ENCODE peak calls at places on chromosomes 4 and X, in eight cellular contexts. C is right atrium auricular region; E is CD8-positive, alpha-beta T cell; X is fibroblast of lung; L is spleen; Y is psoas muscle; A is IMR-90; M is upper lobe of right lung. W is an unnamed sample.
A peak's percentile ranks its signal among the peaks of the same experiment; 100 is the strongest.

GRCh38 chr4:28784188-28784587 is 1923.5 kb downstream of the STIM2 start:
- DNase-seq in X (no peak), Y (no peak), E (no peak), C (no peak), L (no peak), A (no peak), M (no peak), W (no peak)

GRCh38 chr4:147824316-147824715 is 92.4 kb downstream of the ARHGAP10 start:
- DNase-seq in Y (no peak), A (no peak), M (no peak), E (no peak), X (no peak), C (no peak), L (no peak), W (no peak)

GRCh38 chr4:118917582-118917981 is 28.9 kb downstream of the SYNPO2 start:
- DNase-seq in X (peak; percentile 30), M (no peak), Y (no peak), A (peak; percentile 18), L (no peak), C (no peak), E (no peak), W (no peak)

GRCh38 chr4:155541716-155542115 is 124.9 kb upstream of the GUCY1A1 start:
- DNase-seq in C (no peak), L (no peak), A (peak; percentile 16), Y (no peak), X (peak; percentile 11), E (no peak), M (no peak), W (no peak)

GRCh38 chrX:150032742-150033141 is 94.5 kb upstream of the EOLA2 start:
- DNase-seq in E (no peak), A (peak; percentile 81), C (no peak), Y (no peak), M (no peak), L (no peak), X (peak; percentile 62), W (no peak)

GRCh38 chr4:183905593-183906485 is 732 bp downstream of the STOX2 start:
- DNase-seq in E (no peak), Y (peak; percentile 25), C (no peak), A (peak; percentile 37), X (peak; percentile 45), L (no peak), M (peak; percentile 67), W (peak; percentile 44)

GRCh38 chrX:8731579-8732395 is at the start of gene ANOS1:
- DNase-seq in E (no peak), M (peak; percentile 89), X (peak; percentile 67), C (no peak), A (no peak), Y (peak; percentile 72), L (peak; percentile 75), W (peak; percentile 71)

GRCh38 chr4:159434496-159435241 is 331.8 kb downstream of the RAPGEF2 start:
- DNase-seq in Y (no peak), M (no peak), A (peak; percentile 65), L (no peak), X (peak; percentile 40), E (no peak), C (no peak), W (no peak)

GRCh38 chrX:118751950-118752783 is 24.8 kb downstream of the IL13RA1 start:
- DNase-seq in C (no peak), M (no peak), L (no peak), E (no peak), X (no peak), Y (no peak), A (no peak), W (no peak)

GRCh38 chr4:8285143-8285975 is 15.8 kb downstream of the HTRA3 start:
- DNase-seq in X (no peak), Y (peak; percentile 7), C (no peak), L (peak; percentile 61), M (no peak), A (no peak), E (no peak), W (peak; percentile 34)

GRCh38 chrX:35561985-35562384 is 236.2 kb upstream of the MAGEB16 start:
- DNase-seq in M (no peak), Y (no peak), L (no peak), C (no peak), E (no peak), A (no peak), X (no peak), W (no peak)

GRCh38 chr4:83686166-83686565 is 150.3 kb downstream of the GPAT3 start:
- DNase-seq in Y (no peak), X (no peak), C (no peak), E (no peak), M (no peak), A (peak; percentile 22), L (no peak), W (no peak)

GRCh38 chr4:21768349-21769310 is 179.9 kb downstream of the KCNIP4 start:
- DNase-seq in E (no peak), C (no peak), M (no peak), Y (no peak), L (no peak), X (peak; percentile 50), A (peak; percentile 52), W (no peak)

GRCh38 chrX:97504435-97504834 is 620.7 kb downstream of the RPA4 start:
- DNase-seq in L (no peak), A (no peak), C (no peak), Y (no peak), E (no peak), M (no peak), X (no peak), W (no peak)

DNA sequence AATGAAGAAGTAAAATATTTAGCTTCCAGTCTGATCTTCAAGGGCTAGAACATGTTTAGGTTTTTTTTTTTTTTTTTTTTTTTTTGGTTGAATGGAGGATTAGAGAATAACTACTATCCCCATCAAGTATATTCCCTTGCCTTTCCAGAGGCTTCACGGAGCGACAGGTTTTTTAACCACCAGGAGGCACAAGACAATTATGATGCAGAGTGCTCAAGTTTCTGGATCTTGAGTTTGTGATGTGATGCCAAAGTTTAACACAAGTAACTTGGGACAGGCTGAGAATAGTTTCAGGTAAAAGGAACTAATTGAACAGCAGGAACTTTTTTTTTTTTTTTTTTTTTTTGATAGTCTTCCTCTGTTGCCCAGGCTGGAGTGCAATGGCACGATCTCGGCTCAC is 30.3 kb downstream of the CCNI start:
- DNase-seq in Y (no peak), X (peak; percentile 27), E (no peak), M (no peak), L (no peak), C (no peak), A (peak; percentile 49), W (no peak)
- TF ChIP-seq CTCF in Y (peak; percentile 7), X (peak; percentile 32), E (no peak), M (peak; percentile 15), L (no peak), C (no peak), A (peak; percentile 13), W (peak; percentile 31)

DNA sequence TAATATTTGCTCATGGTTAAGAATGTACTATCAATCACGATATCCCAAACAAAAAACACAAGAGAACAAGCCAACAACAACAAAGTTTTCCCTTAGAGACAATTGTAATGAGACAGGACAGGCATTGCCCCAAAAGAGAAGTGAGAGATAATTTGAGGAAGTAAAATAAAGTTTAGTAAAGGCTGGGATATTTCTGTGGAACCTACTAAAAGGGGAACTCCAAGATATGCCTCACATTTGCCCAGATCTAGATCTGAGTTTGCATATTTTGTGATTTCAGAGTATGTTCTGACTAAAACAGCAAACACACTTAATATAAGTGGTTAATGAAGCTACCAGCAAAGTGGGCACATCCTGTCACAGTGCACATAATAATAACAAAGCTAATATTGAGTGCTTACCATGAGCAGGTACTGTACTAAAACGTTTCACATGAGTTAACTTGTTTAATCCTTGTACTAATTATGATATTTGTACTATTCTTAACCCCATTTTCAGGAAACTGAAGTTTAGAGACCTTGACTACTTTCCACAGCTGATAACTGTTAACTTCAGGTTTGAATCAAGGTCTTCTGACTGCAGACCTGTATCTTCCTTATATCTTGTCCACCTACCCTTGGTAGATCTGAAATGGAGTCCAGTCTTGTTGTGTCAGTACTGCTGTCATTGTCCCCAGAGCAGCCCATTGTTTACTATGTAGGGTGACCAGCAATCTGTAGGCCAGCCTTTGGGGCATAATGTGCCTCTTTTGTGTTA is 26.0 kb upstream of the BMP2K start:
- DNase-seq in L (no peak), C (no peak), A (no peak), M (no peak), Y (no peak), E (no peak), X (no peak), W (no peak)
- H3K4me3 ChIP-seq in L (no peak overlapping the region), C (no peak overlapping the region), A (no peak overlapping the region), M (no peak overlapping the region), Y (no peak overlapping the region), E (no peak overlapping the region), X (no peak overlapping the region), W (no peak overlapping the region)

GRCh38 chr4:38740303-38740702 is 42.5 kb downstream of the TLR10 start:
- DNase-seq in X (no peak), C (no peak), M (no peak), A (no peak), Y (no peak), L (no peak), E (no peak), W (no peak)

GRCh38 chr4:38747629-38748028 is 35.2 kb downstream of the TLR10 start:
- DNase-seq in M (no peak), Y (no peak), X (no peak), A (no peak), L (no peak), C (no peak), E (no peak), W (no peak)

GRCh38 chr4:38739438-38739837 is 43.4 kb downstream of the TLR10 start:
- DNase-seq in M (no peak), C (no peak), L (no peak), E (no peak), Y (no peak), X (no peak), A (no peak), W (no peak)

GRCh38 chr4:38745881-38746280 is 36.9 kb downstream of the TLR10 start:
- DNase-seq in Y (no peak), M (no peak), A (no peak), X (no peak), C (no peak), L (no peak), E (no peak), W (no peak)

GRCh38 chr4:38743866-38744265 is 38.9 kb downstream of the TLR10 start:
- DNase-seq in E (no peak), Y (no peak), L (no peak), A (no peak), C (no peak), X (no peak), M (no peak), W (no peak)
- H3K27ac ChIP-seq in E (no peak overlapping the region), Y (no peak overlapping the region), L (no peak overlapping the region), A (no peak overlapping the region), C (no peak overlapping the region), X (no peak overlapping the region), M (no peak overlapping the region), W (peak overlapping the region; percentile 19)

DNA sequence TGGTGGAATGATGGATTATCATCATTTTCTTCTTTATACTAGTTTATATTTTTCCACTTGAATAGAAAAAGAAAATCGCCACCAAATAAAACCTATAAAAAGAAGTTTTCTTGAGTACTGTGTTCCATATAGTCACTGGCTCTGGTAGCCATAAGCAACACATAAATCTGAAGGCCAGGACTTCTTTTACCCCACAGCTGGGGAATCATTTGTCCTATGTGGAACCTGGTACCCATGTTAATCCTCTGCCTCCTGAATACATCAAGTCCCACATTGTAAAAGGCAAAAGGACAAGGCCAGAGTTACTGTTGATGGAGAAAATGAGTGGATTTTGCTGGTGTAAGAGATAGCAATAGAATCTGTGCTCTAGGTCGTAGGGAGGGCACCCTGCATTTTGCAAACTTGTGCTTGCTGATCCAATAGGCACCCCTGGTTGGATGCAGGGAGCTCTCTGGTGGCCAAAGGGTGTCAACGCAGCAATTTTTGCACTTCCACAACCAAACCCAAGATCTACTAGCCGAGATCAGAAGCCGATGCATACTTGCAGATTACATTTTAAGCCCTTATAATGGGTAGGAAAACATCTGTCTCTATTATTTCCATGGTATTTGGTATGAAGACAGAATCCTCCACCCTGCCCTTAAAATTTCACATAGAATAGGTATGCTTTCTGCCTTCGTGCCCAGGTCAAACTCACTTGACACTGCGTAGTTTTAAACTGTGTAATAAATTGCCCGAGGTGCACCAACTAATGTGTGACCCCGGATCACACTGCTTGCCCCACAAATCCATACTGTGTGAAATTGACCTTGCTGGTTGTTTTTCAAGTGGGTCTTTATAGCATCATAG is 146.2 kb upstream of the SCML1 start:
- DNase-seq in M (no peak), E (no peak), A (peak; percentile 80), C (peak; percentile 70), Y (peak; percentile 40), X (peak; percentile 75), L (no peak), W (peak; percentile 24)
- TF ChIP-seq CTCF in M (peak; percentile 63), E (peak; percentile 23), A (peak; percentile 80), C (peak; percentile 39), Y (peak; percentile 67), X (peak; percentile 73), L (peak; percentile 44), W (peak; percentile 73)

W was measured in left ventricle myocardium inferior.